ENCODE peak calls at places on chromosomes 4 and X, in six cellular contexts. M, X, F, R, S and H are unnamed samples.

GRCh38 chr4:29423836-29424721 is 1296.1 kb upstream of the PCDH7 start:
- DNase-seq in S (no peak), X (no peak), F (no peak), R (no peak), M (no peak), H (peak; percentile 6)

GRCh38 chr4:69485130-69485529 is 10.6 kb downstream of the UGT2B4 start:
- DNase-seq in S (no peak), F (no peak), M (no peak), R (no peak), X (no peak), H (no peak)

GRCh38 chrX:25144043-25144940 is 128.5 kb upstream of the ARX start:
- DNase-seq in F (no peak), M (peak; percentile 55), R (peak; percentile 42), X (peak; percentile 23), S (peak; percentile 74), H (peak; percentile 73)

GRCh38 chr4:145525291-145525740 is 43.7 kb downstream of the SMAD1 start:
- DNase-seq in M (no peak), F (no peak), R (no peak), S (no peak), X (no peak), H (no peak)

GRCh38 chr4:80705311-80705710 is 325.2 kb upstream of the BMP3 start:
- DNase-seq in R (no peak), M (no peak), S (no peak), X (no peak), F (no peak), H (no peak)

GRCh38 chr4:183200453-183200852 is 101.4 kb downstream of the WWC2 start:
- DNase-seq in S (peak; percentile 93), M (peak; percentile 15), X (no peak), R (peak; percentile 25), F (no peak), H (no peak)

GRCh38 chrX:95291561-95291960 is 1393.1 kb upstream of the DIAPH2 start:
- DNase-seq in M (no peak), R (no peak), S (no peak), F (no peak), X (no peak), H (no peak)

GRCh38 chrX:109475174-109475891 is 6.6 kb downstream of the GUCY2F start:
- DNase-seq in F (no peak), X (peak; percentile 30), R (peak; percentile 20), M (peak; percentile 10), S (peak; percentile 43), H (peak; percentile 81)

GRCh38 chr4:42786350-42787070 is 106.0 kb upstream of the GRXCR1 start:
- DNase-seq in X (no peak), S (no peak), R (no peak), M (no peak), F (no peak), H (no peak)

GRCh38 chrX:20746690-20747089 is 480.0 kb upstream of the RPS6KA3 start:
- DNase-seq in M (no peak), S (no peak), F (no peak), X (no peak), R (no peak), H (no peak)

GRCh38 chr4:66949424-66949823 is 595.9 kb downstream of the CENPC start:
- DNase-seq in S (no peak), X (no peak), M (no peak), F (no peak), R (no peak), H (no peak)

GRCh38 chr4:141543176-141543575 is 93.2 kb upstream of the IL15 start:
- DNase-seq in R (no peak), F (no peak), X (no peak), M (no peak), S (no peak), H (no peak)

GRCh38 chr4:182879913-182880312 is 37.3 kb downstream of the DCTD start:
- DNase-seq in X (no peak), F (no peak), S (no peak), M (no peak), R (no peak), H (no peak)

GRCh38 chr4:14837860-14838259 is 164.4 kb upstream of the CPEB2 start:
- DNase-seq in F (no peak), M (no peak), R (no peak), S (no peak), X (peak; percentile 13), H (no peak)

GRCh38 chrX:39144965-39145364 is 343.7 kb downstream of the MID1IP1 start:
- DNase-seq in R (no peak), X (no peak), S (no peak), F (no peak), M (no peak), H (no peak)

GRCh38 chr4:81418572-81418971 is 53.1 kb downstream of the RASGEF1B start:
- DNase-seq in S (no peak), F (no peak), X (no peak), R (no peak), M (no peak), H (no peak)

GRCh38 chr4:100870940-100871772 is 353.3 kb upstream of the EMCN start:
- DNase-seq in F (no peak), X (no peak), M (no peak), S (no peak), R (no peak), H (no peak)

GRCh38 chr4:621296-622070 is 3.9 kb upstream of the PDE6B start:
- DNase-seq in F (no peak), X (no peak), S (peak; percentile 5), R (no peak), M (no peak), H (no peak)

GRCh38 chr4:76866641-76867040 is 31.3 kb downstream of the SOWAHB start:
- DNase-seq in S (no peak), F (no peak), R (no peak), M (no peak), X (no peak), H (no peak)

GRCh38 chr4:108313546-108314339 is 145.0 kb upstream of the LEF1 start:
- DNase-seq in M (no peak), F (no peak), X (no peak), S (no peak), R (no peak), H (no peak)

GRCh38 chr4:2702361-2702760 is 53.8 kb downstream of the TNIP2 start:
- DNase-seq in S (no peak), M (no peak), F (no peak), R (no peak), X (no peak), H (no peak)

GRCh38 chr4:120720354-120720753 is 202.2 kb downstream of the PRDM5 start:
- DNase-seq in F (no peak), S (no peak), R (no peak), X (no peak), M (no peak), H (no peak)

GRCh38 chr4:123505457-123506310 is 109.1 kb downstream of the SPRY1 start:
- DNase-seq in X (peak; percentile 17), R (peak; percentile 47), S (peak; percentile 49), F (no peak), M (peak; percentile 35), H (peak; percentile 81)

GRCh38 chrX:80808854-80809493 is 703 bp downstream of the BRWD3 start:
- DNase-seq in R (peak; percentile 15), X (no peak), S (peak; percentile 30), M (peak; percentile 24), F (no peak), H (no peak)

GRCh38 chr4:128825226-128825625 is 15.7 kb downstream of the JADE1 start:
- DNase-seq in M (no peak), X (peak; percentile 52), S (no peak), F (no peak), R (no peak), H (peak; percentile 49)
- H3K4me1 ChIP-seq in M (peaks cover 12% of the 10 kb centered on the region), X (peaks cover 24% of the 10 kb centered on the region), S (peaks cover 61% of the 10 kb centered on the region), F (peaks cover 34% of the 10 kb centered on the region), R (no peaks in the 10 kb centered on the region), H (peaks cover 33% of the 10 kb centered on the region)

GRCh38 chr4:184463856-184464255 is 10.5 kb downstream of the IRF2 start:
- DNase-seq in X (no peak), M (no peak), R (no peak), S (no peak), F (no peak), H (no peak)
- H3K4me1 ChIP-seq in X (peaks cover 12% of the 10 kb centered on the region), M (peaks cover 12% of the 10 kb centered on the region), R (no peaks in the 10 kb centered on the region), S (peaks cover 35% of the 10 kb centered on the region), F (no peaks in the 10 kb centered on the region), H (peaks cover 6% of the 10 kb centered on the region)

DNA sequence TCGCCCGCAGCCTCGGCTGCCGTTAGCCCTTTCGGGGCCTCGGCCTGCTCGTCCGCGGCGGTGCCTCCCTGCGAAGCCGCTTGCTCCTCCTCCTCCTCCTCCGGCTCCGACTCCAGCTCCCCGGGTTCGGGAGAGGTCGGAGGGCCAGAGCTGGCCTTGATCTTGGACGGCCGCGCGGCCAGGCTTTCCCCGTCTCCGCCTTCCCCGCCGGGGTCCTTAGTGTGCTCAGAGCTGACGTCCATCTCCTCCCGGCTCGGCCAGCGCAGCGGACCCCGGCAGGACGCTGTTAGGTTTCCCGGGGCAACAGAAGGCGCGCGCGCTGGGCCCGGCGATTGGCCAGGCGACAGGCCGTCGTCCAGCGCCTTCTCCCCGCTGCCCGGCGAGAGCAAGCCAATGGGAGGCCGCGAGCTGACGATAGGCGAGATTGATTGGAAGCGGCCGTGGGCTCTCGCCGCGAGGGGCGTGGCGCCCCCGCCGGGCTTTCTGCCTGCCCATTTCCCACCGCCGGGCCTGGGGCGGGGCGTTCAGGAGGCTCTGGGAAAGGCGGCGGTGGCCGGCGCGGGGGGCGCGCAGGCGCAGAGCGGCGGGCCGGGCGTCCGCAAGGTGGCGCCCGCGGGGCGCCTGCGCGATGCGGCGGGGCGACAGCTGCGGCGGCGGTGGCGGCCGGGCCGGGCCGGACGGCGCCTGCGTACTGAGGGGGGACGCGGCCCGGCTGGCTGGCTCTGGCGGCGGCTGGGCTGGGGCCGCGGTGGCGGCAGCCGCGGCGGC is at the start of gene TADA2B:
- DNase-seq in R (peak; percentile 98), M (peak; percentile 97), X (peak; percentile 100), F (peak; percentile 71), S (peak; percentile 98), H (peak; percentile 97)
- H3K4me1 ChIP-seq in R (peaks cover 6% of the 10 kb centered on the region), M (peaks cover 29% of the 10 kb centered on the region), X (peaks cover 14% of the 10 kb centered on the region), F (peaks cover 35% of the 10 kb centered on the region), S (peaks cover 42% of the 10 kb centered on the region), H (no peaks in the 10 kb centered on the region)

DNA sequence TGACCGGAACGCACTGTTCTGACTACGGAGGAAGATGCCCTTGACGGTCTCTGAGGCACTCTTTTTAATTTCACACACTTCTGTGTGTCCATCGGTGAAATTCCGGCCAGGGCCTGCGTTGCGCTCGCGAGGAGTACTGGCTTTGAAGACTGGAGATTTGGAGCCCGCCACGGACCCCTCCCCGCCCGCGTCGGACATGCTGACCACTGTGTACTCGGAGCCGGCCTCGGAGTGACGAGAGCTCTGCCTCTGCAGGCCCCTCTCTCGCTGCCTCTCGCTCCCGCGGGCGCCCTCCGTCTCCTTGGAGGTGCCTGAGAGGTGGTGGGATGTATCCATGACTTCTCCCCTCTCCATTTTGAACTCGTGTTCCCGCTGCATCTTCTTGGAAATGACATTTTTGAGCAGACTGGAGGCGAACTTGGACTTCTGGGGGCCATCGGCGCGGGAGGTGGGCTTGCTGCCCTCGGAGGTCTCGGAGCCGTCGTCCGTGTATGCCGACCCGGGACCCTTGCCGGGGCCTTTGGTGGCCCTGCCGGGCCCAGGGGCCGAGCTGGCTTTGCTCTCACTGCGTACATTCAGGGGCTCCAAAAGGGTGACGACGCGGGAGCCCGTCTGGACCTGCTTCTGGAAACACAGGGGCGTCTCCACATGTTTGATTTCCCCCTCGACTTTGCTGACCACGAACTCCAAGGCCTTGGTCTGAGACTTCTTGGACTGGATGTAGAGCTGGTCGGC is 5.7 kb downstream of the C4orf54 start:
- DNase-seq in S (no peak), M (no peak), F (no peak), R (no peak), X (no peak), H (no peak)
- H3K4me1 ChIP-seq in S (peaks cover 34% of the 10 kb centered on the region), M (peaks cover 13% of the 10 kb centered on the region), F (peaks cover 12% of the 10 kb centered on the region), R (no peaks in the 10 kb centered on the region), X (no peaks in the 10 kb centered on the region), H (peaks cover 3% of the 10 kb centered on the region)

GRCh38 chr4:26823583-26823982 is 37.1 kb upstream of the STIM2 start:
- DNase-seq in S (no peak), M (no peak), R (no peak), F (no peak), X (no peak), H (no peak)
- H3K4me1 ChIP-seq in S (no peaks in the 10 kb centered on the region), M (peaks cover 2% of the 10 kb centered on the region), R (no peaks in the 10 kb centered on the region), F (peaks cover 7% of the 10 kb centered on the region), X (no peaks in the 10 kb centered on the region), H (no peaks in the 10 kb centered on the region)